ENCODE peak calls at places on chromosomes 6 and 20, in seven cellular contexts. T is bronchial epithelial cell, V is PC-3, J is BJ, X is Peyer's patch, I is choroid plexus epithelial cell, C is BE2C. Z is an unnamed sample.
A peak's percentile ranks its signal among the peaks of the same experiment; 100 is the strongest.

GRCh38 chr20:4787069-4787468 is 65.4 kb downstream of the PRND start:
- DNase-seq in C (no peak), V (no peak), I (peak; percentile 8), X (no peak), J (no peak), T (peak; percentile 34), Z (peak; percentile 31)

GRCh38 chr6:74117113-74117512 is 421.1 kb downstream of the CD109 start:
- DNase-seq in T (no peak), I (no peak), C (no peak), V (no peak), J (no peak), X (no peak), Z (no peak)

GRCh38 chr6:1527098-1527497 is 82.6 kb upstream of the FOXC1 start:
- DNase-seq in V (no peak), J (no peak), C (no peak), X (no peak), I (peak; percentile 77), T (peak; percentile 51), Z (peak; percentile 34)

GRCh38 chr6:16292432-16292831 is 54.0 kb downstream of the GMPR start:
- DNase-seq in J (no peak), I (no peak), V (no peak), C (no peak), X (no peak), T (no peak), Z (no peak)

GRCh38 chr6:132952468-132952867 is 138.1 kb downstream of the RPS12 start:
- DNase-seq in T (peak; percentile 55), V (peak; percentile 57), X (no peak), C (no peak), I (no peak), J (no peak), Z (peak; percentile 11)

GRCh38 chr6:144590540-144590939 is 305.4 kb downstream of the UTRN start:
- DNase-seq in I (no peak), J (no peak), X (no peak), T (no peak), C (no peak), V (no peak), Z (no peak)

GRCh38 chr6:105909084-105909483 is 177.1 kb upstream of the PRDM1 start:
- DNase-seq in J (no peak), V (no peak), C (no peak), X (no peak), T (no peak), I (no peak), Z (no peak)

GRCh38 chr20:9241232-9241692 is 172.4 kb downstream of the PLCB4 start:
- DNase-seq in V (peak; percentile 88), I (peak; percentile 91), T (peak; percentile 85), C (no peak), J (peak; percentile 44), X (no peak), Z (peak; percentile 69)

GRCh38 chr6:33655155-33655554 is 34.0 kb downstream of the ITPR3 start:
- DNase-seq in C (no peak), X (no peak), V (no peak), I (no peak), J (peak; percentile 16), T (no peak), Z (no peak)

GRCh38 chr6:117157448-117157847 is 107.9 kb upstream of the VGLL2 start:
- DNase-seq in C (no peak), V (no peak), I (no peak), T (no peak), X (no peak), J (no peak), Z (no peak)

GRCh38 chr20:50085481-50086365 is 27.2 kb downstream of the UBE2V1 start:
- DNase-seq in V (peak; percentile 75), T (peak; percentile 72), C (peak; percentile 72), I (peak; percentile 82), X (peak; percentile 73), J (no peak), Z (peak; percentile 69)

DNA sequence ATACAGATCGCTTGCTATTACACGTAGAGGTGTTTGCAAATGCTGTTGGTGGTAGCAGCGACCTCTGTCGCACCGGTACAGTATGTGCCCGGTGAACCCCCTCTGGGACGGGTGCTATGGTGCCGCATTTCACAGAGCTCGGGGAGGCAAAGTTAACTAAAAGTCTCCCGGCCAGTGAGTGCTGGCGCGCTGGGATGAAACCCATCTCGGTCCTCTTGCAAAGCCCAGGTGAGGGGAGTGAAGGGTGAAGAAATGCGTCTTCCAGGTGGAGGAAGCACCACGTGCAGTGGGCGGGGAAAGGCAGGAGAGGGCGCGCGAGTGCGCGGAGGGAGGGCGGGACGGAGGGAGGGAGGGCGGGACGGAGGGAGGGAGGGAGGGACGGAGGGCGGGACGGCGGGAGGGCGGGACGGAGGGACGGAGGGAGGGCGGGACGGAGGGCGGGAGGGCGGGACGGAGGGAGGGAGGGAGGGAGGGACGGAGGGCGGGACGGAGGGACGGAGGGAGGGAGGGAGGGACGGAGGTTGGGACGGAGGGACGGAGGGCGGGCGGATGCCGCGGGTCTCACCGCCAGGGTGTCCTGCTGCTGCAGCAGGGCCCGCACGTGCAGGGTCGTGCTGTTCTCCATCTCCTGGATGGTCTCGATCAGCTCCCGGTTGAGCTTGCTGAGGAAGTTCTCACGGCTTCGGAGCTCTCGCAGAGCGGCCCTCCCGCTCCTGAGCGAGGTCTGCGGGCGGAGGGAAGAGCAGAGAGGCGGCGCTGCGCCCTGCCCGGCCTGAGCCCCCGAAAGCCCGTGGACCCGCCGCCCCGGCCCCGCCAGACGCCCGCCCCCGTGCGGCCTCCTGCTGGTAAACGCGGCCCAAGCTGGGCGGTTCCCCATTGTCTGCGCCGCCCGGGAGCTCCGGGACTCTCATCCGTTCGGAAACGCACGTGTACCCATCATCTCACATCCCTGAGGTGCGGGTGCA is 11.7 kb downstream of the C20orf96 start:
- DNase-seq in V (no peak), X (peak; percentile 44), T (no peak), J (no peak), I (peak; percentile 85), C (no peak), Z (peak; percentile 43)
- H3K4me3 ChIP-seq in V (no peak overlapping the region), X (no peak overlapping the region), T (no peak overlapping the region), J (no peak overlapping the region), I (peak overlapping the region; percentile 45), C (no peak overlapping the region), Z (no peak overlapping the region)

GRCh38 chr6:47734826-47735481 is 36.6 kb downstream of the ADGRF4 start:
- DNase-seq in T (no peak), X (no peak), C (no peak), V (no peak), I (no peak), J (no peak), Z (no peak)

GRCh38 chr6:47733879-47734558 is 35.6 kb downstream of the ADGRF4 start:
- DNase-seq in T (peak; percentile 68), X (no peak), I (peak; percentile 54), J (no peak), V (peak; percentile 67), C (no peak), Z (peak; percentile 72)

GRCh38 chr6:47740714-47741113 is 41.1 kb upstream of the OPN5 start:
- DNase-seq in X (no peak), J (no peak), I (no peak), T (no peak), V (peak; percentile 72), C (no peak), Z (no peak)

GRCh38 chr6:47737406-47737805 is 39.0 kb downstream of the ADGRF4 start:
- DNase-seq in X (no peak), C (no peak), J (no peak), V (peak; percentile 51), T (no peak), I (no peak), Z (no peak)

DNA sequence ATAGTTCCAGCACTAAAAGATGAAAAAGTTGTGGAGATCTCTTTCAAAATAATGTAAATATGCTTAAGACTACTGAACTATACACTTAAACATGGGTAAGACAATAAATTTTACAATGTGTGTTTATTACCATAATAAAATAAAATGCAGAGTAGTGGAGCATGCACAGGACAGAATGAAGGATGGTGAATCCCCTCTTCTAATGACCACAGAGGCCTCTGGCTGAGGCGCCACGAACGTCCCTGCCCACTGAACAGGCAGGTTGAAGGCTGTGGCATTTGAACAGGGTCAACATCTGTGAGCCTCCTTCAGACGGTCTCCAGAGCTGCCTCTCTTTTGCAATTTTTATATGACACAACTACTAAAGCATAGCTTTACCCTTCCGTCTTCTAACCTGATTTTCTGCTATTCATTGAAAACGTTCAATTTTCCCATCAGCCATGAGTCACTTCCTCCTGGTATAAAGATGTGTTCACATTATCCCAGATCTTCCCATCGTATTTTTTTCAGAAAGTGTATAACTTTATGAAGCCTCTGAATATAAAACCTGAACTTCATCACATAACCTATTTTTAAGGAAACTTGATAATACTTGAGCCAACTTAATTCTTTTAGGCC is 37.8 kb downstream of the ADGRF4 start:
- DNase-seq in C (no peak), T (peak; percentile 63), J (no peak), X (no peak), I (no peak), V (peak; percentile 69), Z (peak; percentile 62)
- TF ChIP-seq CTCF in C (no peak), T (no peak), J (no peak), X (no peak), I (no peak), V (no peak), Z (no peak)

GRCh38 chr6:13490402-13490801 is 3.0 kb upstream of the GFOD1 start:
- DNase-seq in X (no peak), J (no peak), V (no peak), T (no peak), C (no peak), I (no peak), Z (no peak)

GRCh38 chr6:13487122-13488014 is at the start of gene GFOD1:
- DNase-seq in I (peak; percentile 87), T (peak; percentile 74), C (peak; percentile 91), V (peak; percentile 89), X (peak; percentile 93), J (peak; percentile 31), Z (peak; percentile 90)

GRCh38 chr6:13486679-13487121 is 700 bp downstream of the GFOD1 start:
- DNase-seq in T (peak; percentile 44), I (peak; percentile 74), V (peak; percentile 64), X (peak; percentile 86), J (no peak), C (peak; percentile 64), Z (peak; percentile 76)

GRCh38 chr6:13488896-13489237 is 1.5 kb upstream of the GFOD1 start:
- DNase-seq in V (no peak), T (no peak), I (no peak), J (no peak), X (no peak), C (no peak), Z (no peak)

GRCh38 chr6:13488015-13488895 is 855 bp upstream of the GFOD1 start:
- DNase-seq in C (peak; percentile 23), V (no peak), J (no peak), X (peak; percentile 73), T (no peak), I (peak; percentile 67), Z (peak; percentile 41)
- H3K4me3 ChIP-seq in C (peak overlapping the region; percentile 71), V (peak overlapping the region; percentile 85), J (peak overlapping the region; percentile 40), X (peak overlapping the region; percentile 97), T (peak overlapping the region; percentile 41), I (peak overlapping the region; percentile 71), Z (peak overlapping the region; percentile 51)

DNA sequence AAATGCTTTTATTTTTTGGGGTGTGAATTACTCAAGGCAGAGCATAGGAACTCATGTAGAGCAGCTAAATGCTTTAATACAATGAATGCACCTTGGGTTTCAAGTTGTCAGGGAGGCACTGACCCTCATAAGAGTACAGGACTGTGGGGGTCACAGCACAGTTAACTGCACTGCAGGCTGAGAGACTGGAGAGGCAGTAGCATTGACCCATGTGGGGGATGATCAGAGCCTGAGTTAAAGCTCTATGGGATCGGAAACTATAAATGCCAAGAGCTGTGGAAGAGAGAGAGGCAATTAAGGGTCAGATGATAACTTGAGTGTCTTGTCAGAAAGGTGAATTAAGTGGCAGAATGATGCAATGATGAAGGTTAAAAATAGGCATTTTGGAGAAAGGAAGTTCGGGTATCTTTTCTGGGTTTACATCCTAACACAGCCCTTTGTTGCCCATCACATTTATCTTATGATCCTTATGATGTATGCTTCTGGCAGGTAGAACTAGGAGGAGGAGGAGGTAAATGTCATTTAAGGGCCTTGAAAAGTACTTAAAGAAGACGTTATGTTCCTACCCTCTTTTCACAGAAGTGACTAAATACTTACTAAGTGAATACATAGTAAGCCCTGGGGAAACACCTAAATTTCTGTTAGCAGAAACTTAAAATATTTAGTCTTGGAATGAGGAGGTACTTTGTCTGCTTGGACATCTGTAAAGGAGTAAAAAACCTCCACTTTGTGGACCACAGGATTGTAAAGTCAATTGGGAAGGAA is 24.2 kb downstream of the LRRC1 start:
- DNase-seq in X (no peak), C (no peak), T (peak; percentile 26), I (no peak), V (no peak), J (no peak), Z (no peak)
- TF ChIP-seq CTCF in X (no peak), C (no peak), T (no peak), I (no peak), V (no peak), J (no peak), Z (no peak)

Z was measured in epithelial cell of esophagus.